ENCODE peak calls at places on chromosomes 11 and 22, in eight cellular contexts. M is IMR-90; A is effector memory CD8-positive, alpha-beta T cell; H is Right ventricle myocardium superior; C is left lung; K is left cardiac atrium; V is right cardiac atrium; D is activated CD8-positive, alpha-beta memory T cell treated with anti-CD3 and anti-CD28 coated beads, Interleukin-2, amount 10 ng/mL, durations not matched to agents 7 days and 5 days. S is an unnamed sample.

GRCh38 chr11:10603721-10604297 is 35.3 kb upstream of the LYVE1 start:
- ATAC-seq in M (no peak), A (no peak), H (no peak), C (no peak), K (no peak), V (no peak), D (no peak), S (no peak)

GRCh38 chr11:8286886-8287285 is 23.2 kb upstream of the LMO1 start:
- ATAC-seq in M (no peak), A (no peak), H (no peak), C (no peak), K (no peak), V (no peak), D (no peak), S (no peak)

GRCh38 chr11:70901951-70902521 is 350.3 kb downstream of the SHANK2 start:
- ATAC-seq in M (peak), A (no peak), H (no peak), C (no peak), K (no peak), V (no peak), D (no peak), S (no peak)

GRCh38 chr11:134341805-134342571 is 10.2 kb downstream of the GLB1L2 start:
- ATAC-seq in M (no peak), A (no peak), H (no peak), C (no peak), K (no peak), V (no peak), D (no peak), S (no peak)

GRCh38 chr22:31692186-31692886 is 30.3 kb upstream of the PISD start:
- ATAC-seq in M (peak), A (peak), H (no peak), C (no peak), K (no peak), V (no peak), D (peak), S (peak)

GRCh38 chr22:38193580-38193979 is 8.2 kb upstream of the MAFF start:
- ATAC-seq in M (no peak), A (no peak), H (peak), C (peak), K (peak), V (peak), D (no peak), S (no peak)

GRCh38 chr11:72038491-72038890 is 39.8 kb downstream of the IL18BP start:
- ATAC-seq in M (peak), A (no peak), H (peak), C (peak), K (peak), V (peak), D (no peak), S (no peak)

GRCh38 chr11:66663741-66664296 is 13.9 kb downstream of the RBM4B start:
- ATAC-seq in M (no peak), A (no peak), H (peak), C (peak), K (no peak), V (peak), D (no peak), S (no peak)

GRCh38 chr11:2885676-2886081 is at the start of gene CDKN1C:
- ATAC-seq in M (peak), A (peak), H (peak), C (peak), K (peak), V (peak), D (peak), S (peak)

GRCh38 chr22:26975865-26976264 is 318.5 kb downstream of the MIAT start:
- ATAC-seq in M (no peak), A (no peak), H (no peak), C (no peak), K (no peak), V (no peak), D (no peak), S (no peak)